ENCODE peak calls at places on chromosomes 16 and 17, in seven cellular contexts. A, E, K, O, X, P and J are unnamed samples.

GRCh38 chr16:456891-457483 is 31.5 kb downstream of the RAB11FIP3 start:
- DNase-seq in A (no peak), E (no peak), K (no peak), O (no peak), X (peak), P (no peak), J (peak)

GRCh38 chr17:83177611-83178532 is 98.5 kb downstream of the METRNL start:
- DNase-seq in A (no peak), E (no peak), K (peak), O (no peak), X (no peak), P (peak), J (no peak)

GRCh38 chr17:28567604-28568003 is 3.7 kb downstream of the PIGS start:
- DNase-seq in A (no peak), E (no peak), K (no peak), O (no peak), X (no peak), P (no peak), J (no peak)

GRCh38 chr17:4157618-4158333 is 14.8 kb downstream of the CYB5D2 start:
- DNase-seq in A (no peak), E (no peak), K (no peak), O (no peak), X (no peak), P (no peak), J (no peak)

GRCh38 chr16:74521691-74522090 is 85.2 kb downstream of the GLG1 start:
- DNase-seq in A (peak), E (no peak), K (no peak), O (no peak), X (peak), P (no peak), J (peak)

GRCh38 chr17:18961634-18962493 is 9.9 kb downstream of the SLC5A10 start:
- DNase-seq in A (peak), E (no peak), K (no peak), O (no peak), X (peak), P (no peak), J (peak)

GRCh38 chr16:87062569-87063442 is 254.4 kb downstream of the C16orf95 start:
- DNase-seq in A (peak), E (peak), K (peak), O (no peak), X (peak), P (peak), J (peak)

GRCh38 chr17:59149841-59150511 is 5.0 kb downstream of the SKA2 start:
- DNase-seq in A (no peak), E (no peak), K (no peak), O (no peak), X (no peak), P (no peak), J (no peak)

GRCh38 chr17:3683054-3683511 is 12.9 kb downstream of the P2RX5 start:
- DNase-seq in A (peak), E (no peak), K (peak), O (no peak), X (peak), P (peak), J (no peak)

GRCh38 chr17:2158011-2158410 is 103.1 kb downstream of the HIC1 start:
- DNase-seq in A (no peak), E (no peak), K (no peak), O (peak), X (peak), P (no peak), J (peak)

GRCh38 chr17:39756376-39757079 is 18.8 kb downstream of the GRB7 start:
- DNase-seq in A (no peak), E (no peak), K (no peak), O (no peak), X (no peak), P (no peak), J (no peak)

GRCh38 chr16:13923703-13924298 is 3.8 kb downstream of the ERCC4 start:
- DNase-seq in A (peak), E (peak), K (no peak), O (no peak), X (peak), P (no peak), J (peak)

GRCh38 chr16:64449511-64449910 is 672.4 kb downstream of the CDH11 start:
- DNase-seq in A (no peak), E (no peak), K (no peak), O (no peak), X (no peak), P (no peak), J (no peak)

GRCh38 chr17:75877752-75878173 is 618 bp downstream of the TRIM47 start:
- DNase-seq in A (peak), E (peak), K (peak), O (peak), X (peak), P (peak), J (peak)

GRCh38 chr16:75261590-75262078 is 10.2 kb upstream of the BCAR1 start:
- DNase-seq in A (no peak), E (no peak), K (no peak), O (no peak), X (no peak), P (peak), J (no peak)

GRCh38 chr17:82228842-82229685 is at the start of gene SLC16A3:
- DNase-seq in A (peak), E (no peak), K (no peak), O (peak), X (peak), P (peak), J (peak)

GRCh38 chr16:25959216-25959615 is 267.5 kb downstream of the HS3ST4 start:
- DNase-seq in A (no peak), E (no peak), K (no peak), O (no peak), X (no peak), P (no peak), J (no peak)

GRCh38 chr17:39705786-39706348 is 6.0 kb downstream of the ERBB2 start:
- DNase-seq in A (no peak), E (no peak), K (peak), O (peak), X (no peak), P (no peak), J (no peak)

GRCh38 chr16:66588981-66589713 is 9.9 kb downstream of the CMTM2 start:
- DNase-seq in A (peak), E (no peak), K (peak), O (no peak), X (peak), P (peak), J (peak)

GRCh38 chr16:13153696-13154095 is 252.3 kb downstream of the SHISA9 start:
- DNase-seq in A (peak), E (no peak), K (no peak), O (no peak), X (no peak), P (no peak), J (no peak)

GRCh38 chr17:57257911-57258885 is 1.9 kb downstream of the MSI2 start:
- DNase-seq in A (peak), E (peak), K (no peak), O (no peak), X (peak), P (peak), J (no peak)

GRCh38 chr17:37691807-37692206 is 48.6 kb upstream of the DDX52 start:
- DNase-seq in A (no peak), E (no peak), K (no peak), O (no peak), X (no peak), P (no peak), J (no peak)

GRCh38 chr17:37696366-37696765 is 48.5 kb downstream of the HNF1B start:
- DNase-seq in A (no peak), E (no peak), K (no peak), O (no peak), X (no peak), P (no peak), J (no peak)

GRCh38 chr17:37697331-37697730 is 47.5 kb downstream of the HNF1B start:
- DNase-seq in A (no peak), E (no peak), K (no peak), O (no peak), X (no peak), P (no peak), J (no peak)

GRCh38 chr17:37694734-37695133 is 50.1 kb downstream of the HNF1B start:
- DNase-seq in A (no peak), E (no peak), K (no peak), O (no peak), X (no peak), P (no peak), J (no peak)

DNA sequence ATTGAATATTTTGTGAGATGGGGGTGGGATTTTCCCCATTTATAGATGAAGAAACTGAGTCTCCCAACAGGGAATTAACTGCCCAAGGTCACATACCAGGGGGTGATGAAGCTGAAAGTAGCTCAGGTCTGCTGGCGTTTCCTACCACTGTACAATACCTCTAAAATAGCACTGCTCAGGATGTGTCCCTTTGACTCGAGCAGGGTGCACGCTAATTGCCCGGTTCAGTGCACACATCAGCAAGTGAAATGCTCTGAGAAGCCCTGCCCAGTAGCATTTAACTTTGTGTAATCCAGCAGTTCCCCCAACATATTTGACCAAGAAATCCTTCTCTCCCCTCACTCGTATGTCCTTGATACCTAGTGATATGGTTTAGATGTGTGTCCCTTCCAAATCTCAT is 50.1 kb upstream of the DDX52 start:
- DNase-seq in A (no peak), E (no peak), K (no peak), O (no peak), X (no peak), P (no peak), J (no peak)
- H3K18ac ChIP-seq in A (no peak), E (no peak), K (no peak), O (no peak), X (no peak), P (no peak), J (no peak)

GRCh38 chr16:15654591-15654990 is 4.5 kb downstream of the NDE1 start:
- DNase-seq in A (no peak), E (no peak), K (no peak), O (no peak), X (no peak), P (no peak), J (no peak)

GRCh38 chr16:15653227-15653626 is 3.2 kb downstream of the NDE1 start:
- DNase-seq in A (peak), E (no peak), K (no peak), O (no peak), X (peak), P (no peak), J (peak)

GRCh38 chr16:15660203-15660601 is 10.2 kb downstream of the NDE1 start:
- DNase-seq in A (no peak), E (no peak), K (no peak), O (no peak), X (no peak), P (no peak), J (no peak)

GRCh38 chr16:15658149-15658548 is 8.1 kb downstream of the NDE1 start:
- DNase-seq in A (peak), E (no peak), K (peak), O (no peak), X (no peak), P (no peak), J (no peak)

GRCh38 chr16:15658556-15658955 is 8.5 kb downstream of the NDE1 start:
- DNase-seq in A (no peak), E (no peak), K (no peak), O (no peak), X (no peak), P (no peak), J (no peak)
- H3K18ac ChIP-seq in A (no peak), E (no peak), K (no peak), O (no peak), X (no peak), P (no peak), J (no peak)

DNA sequence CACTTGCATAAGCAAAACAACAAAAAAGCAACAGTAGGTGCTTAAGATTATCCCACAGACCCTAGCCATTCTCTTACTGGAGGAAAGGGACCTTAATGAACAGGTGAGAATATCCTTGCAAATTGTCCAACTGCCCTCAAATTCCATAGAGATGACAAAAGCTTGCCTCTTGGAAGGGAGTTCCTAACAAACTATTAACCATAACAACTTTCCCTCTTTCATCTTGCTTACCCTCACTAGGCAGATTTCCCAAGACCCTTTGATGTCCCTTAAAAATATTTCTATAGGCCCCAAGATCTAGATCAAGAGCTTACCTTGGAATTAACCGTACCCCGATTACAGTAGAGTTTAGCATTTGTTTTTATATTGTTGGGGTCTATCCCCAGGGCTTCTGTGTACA is 21.8 kb downstream of the CNP start:
- DNase-seq in A (no peak), E (no peak), K (no peak), O (no peak), X (no peak), P (no peak), J (no peak)
- H3K18ac ChIP-seq in A (no peak), E (no peak), K (no peak), O (no peak), X (no peak), P (no peak), J (no peak)

GRCh38 chr17:50157891-50158290 is 7.4 kb upstream of the PPP1R9B start:
- DNase-seq in A (no peak), E (no peak), K (no peak), O (no peak), X (no peak), P (no peak), J (no peak)
- H3K18ac ChIP-seq in A (no peak), E (no peak), K (no peak), O (no peak), X (no peak), P (no peak), J (no peak)

DNA sequence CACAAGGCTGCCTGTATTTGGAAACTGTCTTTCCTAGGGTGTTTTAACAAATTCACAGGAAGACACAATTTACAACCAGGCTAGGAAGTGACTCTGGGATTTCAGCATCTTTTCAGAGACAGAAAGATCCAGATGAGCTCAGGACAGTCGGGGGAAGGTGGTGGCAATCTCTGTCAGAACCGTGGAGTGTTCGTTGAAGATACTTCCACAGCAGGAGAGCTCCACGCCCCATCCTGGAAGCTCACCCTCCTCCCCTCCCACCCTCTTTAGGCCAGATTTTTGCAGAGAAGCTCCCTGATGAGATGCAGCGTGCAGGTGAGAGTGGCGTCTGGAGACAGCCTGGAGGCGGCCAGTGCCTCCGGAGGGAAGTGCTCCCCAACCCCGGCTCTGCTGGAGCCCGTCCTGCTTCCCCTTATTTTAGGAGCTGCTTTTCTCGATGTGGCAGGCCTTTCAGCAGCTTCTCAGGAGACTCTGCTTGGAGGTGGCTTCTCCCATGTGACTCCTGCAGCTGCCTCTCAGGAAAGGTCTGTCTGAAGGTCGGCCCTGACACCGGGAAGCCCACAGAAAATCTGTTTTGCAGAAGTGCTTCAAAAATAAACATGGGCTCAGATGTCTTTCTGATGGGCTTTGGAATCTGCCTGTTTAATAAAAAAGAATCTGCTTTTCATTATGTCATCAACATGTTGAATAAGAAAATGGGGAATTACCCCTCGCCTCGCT is 186.4 kb upstream of the CHMP6 start:
- DNase-seq in A (peak), E (no peak), K (peak), O (no peak), X (no peak), P (no peak), J (peak)
- H3K18ac ChIP-seq in A (no peak), E (peak), K (no peak), O (peak), X (peak), P (no peak), J (peak)

DNA sequence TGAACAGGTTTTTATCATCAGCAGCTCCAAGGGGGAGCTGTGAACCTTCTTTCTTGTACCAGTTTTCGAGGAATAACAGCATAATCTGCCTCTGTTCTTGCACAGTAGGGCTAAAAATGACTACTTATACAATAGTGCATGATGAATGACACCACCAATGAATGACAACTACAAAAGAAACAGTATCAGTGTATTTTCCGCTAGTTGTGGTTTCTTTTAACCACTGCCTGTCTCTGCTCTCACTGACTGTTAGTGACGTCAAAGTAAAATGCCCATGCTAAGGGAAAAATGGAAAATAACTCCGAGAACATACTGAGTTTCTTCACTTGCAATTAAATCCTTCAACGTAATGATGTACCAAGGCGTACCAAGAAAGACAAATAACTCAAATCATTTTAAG is 294.9 kb downstream of the MAP2K6 start:
- DNase-seq in A (no peak), E (no peak), K (no peak), O (no peak), X (no peak), P (no peak), J (no peak)
- H3K18ac ChIP-seq in A (no peak), E (no peak), K (no peak), O (no peak), X (no peak), P (no peak), J (no peak)

GRCh38 chr17:66076546-66077190 is 115.3 kb downstream of the CEP112 start:
- DNase-seq in A (no peak), E (no peak), K (no peak), O (no peak), X (peak), P (no peak), J (no peak)

GRCh38 chr17:66073384-66073783 is 118.5 kb downstream of the CEP112 start:
- DNase-seq in A (no peak), E (no peak), K (peak), O (no peak), X (no peak), P (no peak), J (no peak)
- H3K18ac ChIP-seq in A (no peak), E (no peak), K (no peak), O (no peak), X (no peak), P (no peak), J (no peak)